ENCODE peak calls at places on chromosome 21, in eight cellular contexts. K is uterus, S is endothelial cell of umbilical vein, Y is heart left ventricle, L is A549, H is ovary, D is spleen, F is suprapubic skin. Q is an unnamed sample.
A peak's percentile ranks its signal among the peaks of the same experiment; 100 is the strongest.

GRCh38 chr21:25457411-25457810 is 149.9 kb downstream of the MRPL39 start:
- DNase-seq in K (no peak), S (peak; percentile 81), Y (no peak), L (no peak), H (no peak), D (no peak), F (no peak), Q (no peak)

GRCh38 chr21:18608226-18608625 is 204.6 kb upstream of the TMPRSS15 start:
- DNase-seq in K (no peak), S (no peak), Y (no peak), L (no peak), H (no peak), D (no peak), F (no peak), Q (no peak)

GRCh38 chr21:39114871-39115658 is 68.2 kb downstream of the PSMG1 start:
- DNase-seq in K (no peak), S (no peak), Y (no peak), L (no peak), H (no peak), D (no peak), F (no peak), Q (no peak)

GRCh38 chr21:33058468-33059318 is 11.2 kb upstream of the OLIG1 start:
- DNase-seq in K (no peak), S (no peak), Y (peak; percentile 76), L (no peak), H (no peak), D (no peak), F (no peak), Q (peak; percentile 51)

GRCh38 chr21:38959686-38960049 is 153.9 kb downstream of the ETS2 start:
- DNase-seq in K (peak; percentile 38), S (no peak), Y (no peak), L (no peak), H (no peak), D (no peak), F (no peak), Q (no peak)

GRCh38 chr21:25283720-25284119 is 323.6 kb downstream of the MRPL39 start:
- DNase-seq in K (no peak), S (peak; percentile 5), Y (no peak), L (no peak), H (no peak), D (no peak), F (no peak), Q (no peak)

GRCh38 chr21:33293811-33294216 is 27.6 kb downstream of the IL10RB start:
- DNase-seq in K (no peak), S (no peak), Y (no peak), L (no peak), H (no peak), D (no peak), F (no peak), Q (no peak)

GRCh38 chr21:36164427-36164784 is 7.8 kb downstream of the DOP1B start:
- DNase-seq in K (no peak), S (no peak), Y (no peak), L (no peak), H (no peak), D (no peak), F (no peak), Q (peak; percentile 56)

GRCh38 chr21:31543191-31543590 is 116.3 kb upstream of the SOD1 start:
- DNase-seq in K (no peak), S (no peak), Y (no peak), L (no peak), H (no peak), D (no peak), F (no peak), Q (peak; percentile 5)

GRCh38 chr21:39911286-39911685 is 44.0 kb downstream of the PCP4 start:
- DNase-seq in K (no peak), S (no peak), Y (no peak), L (peak; percentile 2), H (no peak), D (no peak), F (no peak), Q (no peak)

DNA sequence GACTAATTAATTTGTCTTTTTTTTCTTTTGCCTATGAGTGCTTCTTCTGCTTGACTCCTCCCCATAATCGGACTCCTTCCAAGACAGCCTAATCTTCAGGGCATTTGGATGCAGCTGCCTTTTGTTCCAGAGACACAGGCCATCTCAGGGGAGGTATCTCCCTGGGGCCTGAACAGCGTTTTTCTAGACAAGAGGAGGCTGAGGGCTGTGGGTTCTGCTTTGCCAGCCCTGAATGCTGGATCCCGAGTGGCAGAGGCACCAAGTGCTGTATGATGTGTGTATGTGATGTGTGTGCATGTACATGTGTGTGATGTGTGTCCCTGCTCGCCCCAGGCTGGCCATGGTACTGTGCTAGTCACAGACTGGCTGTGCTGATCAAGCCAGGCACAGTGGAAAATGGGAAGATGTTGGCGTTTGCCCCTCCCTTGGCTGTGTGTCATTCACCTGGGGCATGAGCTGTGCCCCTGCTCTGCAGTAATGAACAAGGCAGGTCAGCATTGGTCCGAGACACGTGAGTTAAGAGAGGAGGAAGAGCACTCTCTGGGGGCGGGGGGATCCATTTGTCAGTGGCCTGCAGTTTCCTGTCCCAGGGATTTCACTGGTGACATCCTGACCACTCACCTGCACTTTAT is 77.2 kb downstream of the ADARB1 start:
- DNase-seq in K (no peak), S (no peak), Y (no peak), L (no peak), H (no peak), D (no peak), F (no peak), Q (no peak)
- H3K4me1 ChIP-seq in K (no peaks in the 10 kb centered on the region), S (no peaks in the 10 kb centered on the region), Y (no peaks in the 10 kb centered on the region), L (no peaks in the 10 kb centered on the region), H (no peaks in the 10 kb centered on the region), D (peaks cover 43% of the 10 kb centered on the region), F (peaks cover 21% of the 10 kb centered on the region), Q (no peaks in the 10 kb centered on the region)

DNA sequence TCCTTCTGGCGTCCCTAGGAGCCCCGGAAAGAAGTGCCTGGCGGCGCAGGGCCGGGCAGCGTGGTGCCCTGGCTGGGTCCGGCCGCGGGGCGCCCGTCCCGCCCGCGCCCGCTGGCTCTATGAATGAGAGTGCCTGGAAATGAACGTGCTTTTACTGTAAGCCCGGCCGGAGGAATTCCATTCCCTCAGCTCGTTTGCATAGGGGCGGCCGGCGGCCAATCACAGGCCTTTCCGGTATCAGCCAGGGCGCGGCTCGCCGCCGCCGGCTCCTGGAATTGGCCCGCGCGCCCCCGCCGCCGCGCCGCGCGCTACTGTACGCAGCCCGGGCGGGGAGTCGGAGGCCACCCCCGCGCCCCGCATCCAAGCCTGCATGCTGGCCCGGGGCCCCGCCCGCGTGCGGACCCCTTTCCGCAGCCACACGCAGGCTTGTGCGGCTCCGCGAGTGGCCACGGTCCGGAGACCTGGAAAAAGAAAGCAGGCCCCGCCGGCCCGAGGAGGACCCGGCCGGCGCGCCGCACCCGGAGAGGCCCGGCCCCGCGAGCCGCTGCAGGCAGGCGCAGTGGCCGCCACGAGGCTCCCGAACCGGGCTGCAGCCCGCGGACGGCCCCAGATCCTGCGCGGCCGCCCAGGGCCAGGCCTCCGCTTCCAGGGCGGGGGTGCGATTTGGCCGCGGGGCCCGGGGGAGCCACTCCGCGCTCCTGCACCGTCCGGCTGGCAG is 160.4 kb downstream of the RUNX1 start:
- DNase-seq in K (peak; percentile 88), S (peak; percentile 91), Y (peak; percentile 95), L (peak; percentile 83), H (peak; percentile 90), D (peak; percentile 96), F (peak; percentile 97), Q (peak; percentile 93)
- TF ChIP-seq POLR2A in K (peak; percentile 52), S (peak; percentile 99), Y (peak; percentile 88), L (peak; percentile 89), H (peak; percentile 67), D (peak; percentile 69), F (peak; percentile 96), Q (peak; percentile 92)

DNA sequence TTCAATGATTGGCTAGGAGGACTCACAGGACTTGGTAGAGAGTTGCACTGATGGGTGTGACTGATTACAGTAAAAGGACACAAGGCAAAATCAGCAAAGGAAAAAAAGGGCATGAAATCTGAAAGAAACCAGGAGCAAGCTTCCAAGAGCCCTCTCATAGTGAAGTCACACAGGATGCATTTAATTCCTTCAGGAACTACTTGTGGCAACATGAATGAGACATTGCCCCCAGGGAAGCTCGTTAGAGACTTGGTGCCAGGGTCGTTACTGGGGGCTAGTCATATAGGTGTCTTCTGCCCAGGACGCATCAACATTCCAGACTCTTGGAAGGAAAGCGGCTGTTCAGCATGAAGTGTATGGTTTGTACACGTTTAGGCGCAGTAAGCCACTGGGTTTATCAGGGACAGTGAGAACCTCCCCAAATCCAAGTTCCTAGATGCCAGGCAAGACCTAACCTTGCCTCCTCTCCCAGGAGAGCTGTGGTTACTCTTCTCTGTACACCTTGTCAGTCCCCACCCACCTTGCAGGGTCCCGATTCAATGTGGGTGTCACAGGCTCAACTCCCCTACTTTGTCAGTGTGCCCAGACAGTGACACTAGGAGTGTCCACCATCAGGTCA is 26.0 kb upstream of the C2CD2 start:
- DNase-seq in K (no peak), S (no peak), Y (no peak), L (no peak), H (no peak), D (no peak), F (no peak), Q (no peak)
- H3K4me1 ChIP-seq in K (no peaks in the 10 kb centered on the region), S (no peaks in the 10 kb centered on the region), Y (no peaks in the 10 kb centered on the region), L (no peaks in the 10 kb centered on the region), H (no peaks in the 10 kb centered on the region), D (no peaks in the 10 kb centered on the region), F (peaks cover 11% of the 10 kb centered on the region), Q (no peaks in the 10 kb centered on the region)

GRCh38 chr21:45406801-45407628 is 2.0 kb downstream of the COL18A1 start:
- DNase-seq in K (no peak), S (peak; percentile 21), Y (peak; percentile 36), L (no peak), H (peak; percentile 44), D (peak; percentile 59), F (no peak), Q (peak; percentile 5)

GRCh38 chr21:45407629-45408247 is 2.8 kb downstream of the COL18A1 start:
- DNase-seq in K (no peak), S (no peak), Y (no peak), L (no peak), H (peak; percentile 34), D (peak; percentile 49), F (no peak), Q (no peak)

GRCh38 chr21:45404726-45405270 is at the start of gene COL18A1:
- DNase-seq in K (peak; percentile 72), S (peak; percentile 39), Y (peak; percentile 78), L (peak; percentile 47), H (peak; percentile 81), D (peak; percentile 80), F (no peak), Q (peak; percentile 60)

GRCh38 chr21:45405271-45405818 is 380 bp downstream of the COL18A1 start:
- DNase-seq in K (no peak), S (peak; percentile 41), Y (peak; percentile 74), L (peak; percentile 43), H (peak; percentile 75), D (peak; percentile 75), F (no peak), Q (peak; percentile 35)

DNA sequence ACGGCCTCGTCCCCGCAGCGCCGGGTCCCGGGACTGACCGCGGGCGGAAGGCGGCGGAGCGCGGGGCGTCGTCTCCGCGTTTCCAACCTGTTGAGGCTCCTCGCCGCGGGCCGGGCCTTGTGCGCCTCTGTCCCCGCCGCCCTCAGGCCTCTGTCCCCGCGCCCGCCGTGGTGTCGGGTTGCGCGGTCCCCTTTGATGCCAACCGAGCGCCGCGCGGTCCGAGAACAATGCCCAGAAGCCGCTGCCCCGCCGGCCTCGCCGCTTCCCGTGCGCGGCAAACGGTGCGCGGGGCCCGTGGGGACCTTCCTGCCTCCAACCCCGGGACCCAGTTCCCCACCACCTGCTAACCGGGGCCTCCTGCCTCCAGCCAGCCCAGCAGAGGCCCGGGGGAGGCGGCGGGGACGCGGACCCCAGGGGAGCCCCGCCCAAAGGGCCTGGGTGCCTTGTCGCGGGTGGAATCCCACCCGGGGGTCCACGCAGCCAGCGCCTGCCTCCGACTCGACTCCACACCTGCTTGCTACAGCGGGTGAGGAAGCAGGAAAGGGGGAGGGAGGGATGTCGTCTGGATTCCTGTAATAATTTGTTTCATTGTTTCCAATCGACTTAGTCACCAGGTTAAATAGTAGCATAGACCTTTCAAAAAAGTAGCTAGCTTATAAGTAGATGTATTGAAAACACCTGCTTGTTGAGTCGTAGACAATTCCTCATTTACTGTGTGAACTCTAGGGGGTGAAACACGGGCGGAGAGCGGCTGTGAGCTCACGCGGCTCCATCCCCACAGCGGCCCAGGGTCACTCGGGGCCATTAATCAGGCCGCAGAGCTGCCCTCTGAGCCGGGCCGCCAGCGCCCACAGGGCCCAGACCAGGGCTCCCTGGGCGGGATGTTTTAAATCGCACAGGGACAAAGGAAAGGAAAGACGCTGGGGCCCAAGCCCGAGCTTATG is 1.1 kb downstream of the COL18A1 start:
- DNase-seq in K (no peak), S (peak; percentile 85), Y (peak; percentile 33), L (no peak), H (peak; percentile 55), D (peak; percentile 69), F (no peak), Q (no peak)
- TF ChIP-seq POLR2A in K (no peak), S (no peak), Y (no peak), L (no peak), H (no peak), D (no peak), F (no peak), Q (peak; percentile 74)

Q was measured in body of pancreas.